ENCODE peak calls at places on chromosomes 4 and X, in four cellular contexts. One of them, this sample, is unnamed.

GRCh38 chr4:1342003-1342402 is 5.0 kb upstream of the UVSSA start:
- DNase-seq in heart right ventricle: no peak
- DNase-seq in GM12865: no peak
- DNase-seq in dorsolateral prefrontal cortex: no peak
- DNase-seq in this sample: no peak

GRCh38 chr4:39324446-39324845 is 41.7 kb downstream of the RFC1 start:
- DNase-seq in heart right ventricle: no peak
- DNase-seq in GM12865: no peak
- DNase-seq in dorsolateral prefrontal cortex: no peak
- DNase-seq in this sample: no peak

GRCh38 chr4:2222838-2223237 is 19.1 kb downstream of the HAUS3 start:
- DNase-seq in heart right ventricle: no peak
- DNase-seq in GM12865: no peak
- DNase-seq in dorsolateral prefrontal cortex: no peak
- DNase-seq in this sample: no peak

GRCh38 chrX:46649421-46650260 is 76.1 kb downstream of the CHST7 start:
- DNase-seq in heart right ventricle: peak; percentile 25
- DNase-seq in GM12865: peak; percentile 13
- DNase-seq in dorsolateral prefrontal cortex: no peak
- DNase-seq in this sample: peak; percentile 63

GRCh38 chrX:20066968-20067708 is 49.6 kb downstream of the MAP7D2 start:
- DNase-seq in heart right ventricle: no peak
- DNase-seq in GM12865: peak; percentile 63
- DNase-seq in dorsolateral prefrontal cortex: no peak
- DNase-seq in this sample: no peak

GRCh38 chr4:41594439-41594838 is 56.5 kb downstream of the LIMCH1 start:
- DNase-seq in heart right ventricle: peak; percentile 36
- DNase-seq in GM12865: no peak
- DNase-seq in dorsolateral prefrontal cortex: peak; percentile 55
- DNase-seq in this sample: peak; percentile 59

GRCh38 chr4:74886490-74886889 is 46.4 kb upstream of the PARM1 start:
- DNase-seq in heart right ventricle: no peak
- DNase-seq in GM12865: no peak
- DNase-seq in dorsolateral prefrontal cortex: no peak
- DNase-seq in this sample: no peak

GRCh38 chrX:56783450-56783831 is 54.4 kb downstream of the NBDY start:
- DNase-seq in heart right ventricle: no peak
- DNase-seq in GM12865: no peak
- DNase-seq in dorsolateral prefrontal cortex: peak; percentile 90
- DNase-seq in this sample: peak; percentile 90

GRCh38 chr4:15542795-15543194 is 73.1 kb downstream of the CC2D2A start:
- DNase-seq in heart right ventricle: peak; percentile 32
- DNase-seq in GM12865: no peak
- DNase-seq in dorsolateral prefrontal cortex: no peak
- DNase-seq in this sample: no peak

GRCh38 chr4:5760936-5761480 is 50.0 kb downstream of the EVC start:
- DNase-seq in heart right ventricle: no peak
- DNase-seq in GM12865: no peak
- DNase-seq in dorsolateral prefrontal cortex: no peak
- DNase-seq in this sample: no peak

GRCh38 chr4:175386776-175387507 is 425.1 kb downstream of the GPM6A start:
- DNase-seq in heart right ventricle: no peak
- DNase-seq in GM12865: peak; percentile 13
- DNase-seq in dorsolateral prefrontal cortex: no peak
- DNase-seq in this sample: no peak

GRCh38 chrX:84363674-84364073 is 138.6 kb downstream of the HDX start:
- DNase-seq in heart right ventricle: no peak
- DNase-seq in GM12865: no peak
- DNase-seq in dorsolateral prefrontal cortex: no peak
- DNase-seq in this sample: no peak
- H3K4me3 ChIP-seq in heart right ventricle: no peak overlapping the region
- H3K4me3 ChIP-seq in GM12865: no peak overlapping the region
- H3K4me3 ChIP-seq in dorsolateral prefrontal cortex: peak overlapping the region; percentile 5
- H3K4me3 ChIP-seq in this sample: no peak overlapping the region

GRCh38 chr4:7909966-7910720 is 29.5 kb downstream of the AFAP1 start:
- DNase-seq in heart right ventricle: no peak
- DNase-seq in GM12865: no peak
- DNase-seq in dorsolateral prefrontal cortex: no peak
- DNase-seq in this sample: no peak
- H3K4me3 ChIP-seq in heart right ventricle: no peak overlapping the region
- H3K4me3 ChIP-seq in GM12865: no peak overlapping the region
- H3K4me3 ChIP-seq in dorsolateral prefrontal cortex: no peak overlapping the region
- H3K4me3 ChIP-seq in this sample: no peak overlapping the region

GRCh38 chr4:184732126-184732525 is 1.8 kb downstream of the CENPU start:
- DNase-seq in heart right ventricle: no peak
- DNase-seq in GM12865: peak; percentile 23
- DNase-seq in dorsolateral prefrontal cortex: no peak
- DNase-seq in this sample: no peak
- H3K4me3 ChIP-seq in heart right ventricle: no peak overlapping the region
- H3K4me3 ChIP-seq in GM12865: peak overlapping the region; percentile 82
- H3K4me3 ChIP-seq in dorsolateral prefrontal cortex: no peak overlapping the region
- H3K4me3 ChIP-seq in this sample: no peak overlapping the region

DNA sequence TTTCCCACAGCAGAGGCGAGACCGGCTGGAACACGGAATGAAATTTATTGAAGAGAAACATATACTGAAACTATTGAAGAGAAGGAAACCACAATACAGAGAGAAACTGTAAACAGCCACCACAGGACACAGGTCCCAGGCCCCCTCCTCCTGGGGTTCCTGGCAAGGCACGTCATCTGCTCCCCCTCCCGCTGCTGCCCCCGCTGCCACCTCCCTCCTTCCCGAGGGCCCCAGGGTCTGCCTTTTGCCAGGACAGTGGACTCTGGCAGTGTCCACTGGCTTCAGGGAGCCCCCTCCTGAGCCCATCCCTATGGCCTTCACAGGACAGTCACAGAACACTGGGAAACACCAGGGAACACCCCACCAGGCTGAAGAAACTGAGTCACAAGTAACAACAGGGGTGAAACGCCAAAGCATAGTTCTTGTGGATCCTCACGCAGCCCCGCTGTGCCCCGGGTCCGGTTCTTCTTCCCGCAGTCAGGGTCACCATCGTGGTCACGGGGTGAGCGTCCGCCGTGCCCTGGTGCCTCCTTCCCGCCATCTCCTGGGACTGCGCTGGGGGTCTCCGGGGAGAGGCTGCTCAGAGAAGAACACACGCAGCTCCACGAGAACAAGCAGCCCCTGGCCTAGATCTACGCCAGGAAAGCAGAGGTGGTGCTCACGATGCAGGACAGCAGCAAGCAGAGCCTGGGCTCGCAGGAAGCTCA is 5.4 kb downstream of the PNMA6E start:
- DNase-seq in heart right ventricle: no peak
- DNase-seq in GM12865: peak; percentile 9
- DNase-seq in dorsolateral prefrontal cortex: no peak
- DNase-seq in this sample: no peak
- H3K4me3 ChIP-seq in heart right ventricle: no peak overlapping the region
- H3K4me3 ChIP-seq in GM12865: no peak overlapping the region
- H3K4me3 ChIP-seq in dorsolateral prefrontal cortex: no peak overlapping the region
- H3K4me3 ChIP-seq in this sample: no peak overlapping the region

DNA sequence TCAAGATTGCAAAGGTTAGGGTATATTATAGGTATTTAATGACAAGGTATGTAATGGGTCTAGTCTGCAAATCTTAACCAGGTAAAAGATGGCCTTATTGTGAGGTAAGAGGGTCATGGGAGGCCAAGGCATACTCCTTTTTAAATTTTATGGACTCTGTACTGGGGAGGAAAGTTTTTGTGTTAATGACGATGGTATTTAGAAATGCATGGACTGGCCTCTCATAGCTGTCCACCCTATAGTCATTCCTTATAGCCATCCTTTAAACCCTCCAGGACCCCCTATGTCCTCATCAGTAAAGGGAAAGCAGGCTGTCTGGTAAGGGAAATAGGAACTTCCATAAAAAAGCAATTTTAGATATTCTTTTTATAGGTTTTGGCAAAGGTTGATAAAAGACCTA is 1.5 kb downstream of the AIMP1 start:
- DNase-seq in heart right ventricle: no peak
- DNase-seq in GM12865: no peak
- DNase-seq in dorsolateral prefrontal cortex: no peak
- DNase-seq in this sample: no peak
- H3K4me3 ChIP-seq in heart right ventricle: peak overlapping the region; percentile 74
- H3K4me3 ChIP-seq in GM12865: peak overlapping the region; percentile 100
- H3K4me3 ChIP-seq in dorsolateral prefrontal cortex: peak overlapping the region; percentile 90
- H3K4me3 ChIP-seq in this sample: no peak overlapping the region

GRCh38 chrX:44952329-44953027 is 79.5 kb downstream of the KDM6A start:
- DNase-seq in heart right ventricle: no peak
- DNase-seq in GM12865: no peak
- DNase-seq in dorsolateral prefrontal cortex: no peak
- DNase-seq in this sample: no peak
- H3K4me3 ChIP-seq in heart right ventricle: no peak overlapping the region
- H3K4me3 ChIP-seq in GM12865: no peak overlapping the region
- H3K4me3 ChIP-seq in dorsolateral prefrontal cortex: no peak overlapping the region
- H3K4me3 ChIP-seq in this sample: no peak overlapping the region

DNA sequence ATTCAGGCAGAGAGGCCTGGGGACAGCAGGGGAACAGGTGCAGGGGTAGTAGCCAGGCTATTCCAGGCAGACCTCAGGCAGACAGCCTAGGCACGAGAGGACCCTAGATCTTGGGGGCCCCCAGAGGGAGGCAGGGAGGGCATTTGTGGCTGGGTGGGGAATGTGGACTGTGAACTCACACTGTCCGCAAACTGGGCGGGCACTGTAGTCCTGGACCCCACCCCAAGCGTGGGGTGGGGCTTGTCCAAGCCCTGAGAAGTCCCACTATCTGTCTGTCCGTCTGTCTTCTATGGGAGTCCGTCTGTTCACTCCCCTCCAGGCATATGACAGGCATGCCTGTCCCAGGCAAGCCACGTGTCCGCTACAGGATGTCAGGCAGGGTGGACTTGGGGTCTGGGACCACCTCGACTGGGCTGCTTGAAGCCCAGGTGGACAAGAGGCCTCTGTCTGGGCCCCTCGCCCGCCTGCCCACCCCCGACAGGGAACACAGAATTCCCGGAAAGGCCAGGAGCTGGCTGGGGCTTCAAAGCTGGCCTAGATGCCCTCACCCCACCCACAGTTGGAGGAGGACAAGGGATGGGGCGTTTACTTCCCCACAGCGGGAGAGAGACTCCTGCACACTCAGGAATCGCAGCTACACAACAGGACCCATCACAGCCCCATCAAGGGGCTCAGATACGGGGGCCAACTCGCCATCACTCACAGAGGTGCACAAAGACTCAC is at the start of gene SLC38A5:
- DNase-seq in heart right ventricle: no peak
- DNase-seq in GM12865: no peak
- DNase-seq in dorsolateral prefrontal cortex: no peak
- DNase-seq in this sample: no peak
- H3K4me3 ChIP-seq in heart right ventricle: peak within 1 kb of the TSS; percentile 27
- H3K4me3 ChIP-seq in GM12865: peak within 1 kb of the TSS; percentile 85
- H3K4me3 ChIP-seq in dorsolateral prefrontal cortex: peak within 1 kb of the TSS; percentile 33
- H3K4me3 ChIP-seq in this sample: no peak within 1 kb of the TSS

GRCh38 chrX:65821721-65822496 is 154.5 kb downstream of the MSN start:
- DNase-seq in heart right ventricle: peak; percentile 23
- DNase-seq in GM12865: no peak
- DNase-seq in dorsolateral prefrontal cortex: no peak
- DNase-seq in this sample: no peak
- H3K4me3 ChIP-seq in heart right ventricle: peak overlapping the region; percentile 46
- H3K4me3 ChIP-seq in GM12865: peak overlapping the region; percentile 33
- H3K4me3 ChIP-seq in dorsolateral prefrontal cortex: peak overlapping the region; percentile 46
- H3K4me3 ChIP-seq in this sample: peak overlapping the region; percentile 41

GRCh38 chrX:107710617-107711391 is 64.8 kb downstream of the TSC22D3 start:
- DNase-seq in heart right ventricle: no peak
- DNase-seq in GM12865: peak; percentile 91
- DNase-seq in dorsolateral prefrontal cortex: no peak
- DNase-seq in this sample: no peak
- H3K4me3 ChIP-seq in heart right ventricle: no peak overlapping the region
- H3K4me3 ChIP-seq in GM12865: peak overlapping the region; percentile 31
- H3K4me3 ChIP-seq in dorsolateral prefrontal cortex: no peak overlapping the region
- H3K4me3 ChIP-seq in this sample: no peak overlapping the region

This sample was measured in aorta.